ENCODE peak calls at places on chromosome 6, in four cellular contexts. T is H9; K is heart right ventricle; N is CD4-positive, alpha-beta memory T cell. C is an unnamed sample. For H3K4me1, the result is how much of the 10 kb centered on the place peaks cover.

GRCh38 chr6:91911945-91912344 is 1325.1 kb upstream of the MAP3K7 start:
- DNase-seq in T (no peak), K (no peak), N (no peak), C (no peak)

GRCh38 chr6:25136879-25137278 is 142.3 kb upstream of the CARMIL1 start:
- DNase-seq in T (no peak), K (peak), N (no peak), C (no peak)

GRCh38 chr6:29696147-29697129 is 15.5 kb upstream of the ZFP57 start:
- DNase-seq in T (peak), K (no peak), N (no peak), C (no peak)

GRCh38 chr6:12572884-12573824 is 143.4 kb upstream of the PHACTR1 start:
- DNase-seq in T (peak), K (no peak), N (no peak), C (no peak)

GRCh38 chr6:85129881-85130280 is 320.0 kb upstream of the NT5E start:
- DNase-seq in T (no peak), K (no peak), N (no peak), C (no peak)

GRCh38 chr6:19536838-19537237 is 300.3 kb upstream of the ID4 start:
- DNase-seq in T (no peak), K (no peak), N (no peak), C (no peak)

GRCh38 chr6:28808383-28808782 is 115.4 kb downstream of the TRIM27 start:
- DNase-seq in T (no peak), K (no peak), N (no peak), C (no peak)

GRCh38 chr6:108161724-108162282 is 4.0 kb upstream of the NR2E1 start:
- DNase-seq in T (no peak), K (no peak), N (no peak), C (no peak)

GRCh38 chr6:20790032-20790791 is 256.0 kb downstream of the CDKAL1 start:
- DNase-seq in T (no peak), K (no peak), N (no peak), C (no peak)

GRCh38 chr6:45698046-45698445 is 317.6 kb downstream of the CLIC5 start:
- DNase-seq in T (no peak), K (no peak), N (no peak), C (no peak)

GRCh38 chr6:135583256-135583758 is 85.8 kb upstream of the AHI1 start:
- DNase-seq in T (no peak), K (no peak), N (no peak), C (no peak)

GRCh38 chr6:57075092-57075491 is 14.9 kb upstream of the ZNF451 start:
- DNase-seq in T (no peak), K (no peak), N (no peak), C (no peak)

GRCh38 chr6:159691133-159691962 is 1.7 kb downstream of the SOD2 start:
- DNase-seq in T (no peak), K (peak), N (peak), C (peak)

DNA sequence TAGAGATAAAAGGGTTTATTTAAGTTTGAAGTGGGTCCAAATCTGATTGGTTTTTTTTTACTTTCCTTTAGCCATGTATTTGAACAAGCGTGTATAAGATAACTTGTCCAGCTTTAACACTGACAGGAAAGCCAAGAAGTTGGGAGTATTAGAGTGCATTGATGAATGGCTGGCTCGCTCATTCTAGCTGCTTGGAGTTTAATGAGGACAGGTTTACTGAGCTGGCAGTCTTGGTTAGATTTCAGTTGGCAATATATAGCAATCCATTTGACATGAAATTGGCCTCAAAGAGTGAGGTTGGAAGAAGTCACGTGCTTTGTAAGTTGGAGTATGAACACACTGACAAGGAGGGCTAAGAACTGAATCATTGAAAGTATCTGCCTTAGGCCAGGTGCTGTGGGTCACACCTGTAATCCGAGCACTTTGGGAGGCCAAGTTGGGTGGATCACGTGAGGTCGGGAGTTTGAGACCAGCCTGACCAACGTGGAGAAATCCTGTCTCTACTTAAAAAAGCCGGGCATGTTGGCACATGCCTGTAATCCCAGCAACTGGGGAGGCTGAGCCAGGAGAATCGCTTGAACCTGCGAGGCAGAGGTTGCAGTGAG is 13.7 kb downstream of the SRSF3 start:
- DNase-seq in T (no peak), K (no peak), N (no peak), C (no peak)
- H3K4me1 ChIP-seq in T (under half), K (half or more), N (half or more), C (under half)

GRCh38 chr6:155974359-155974758 is 518.7 kb upstream of the NOX3 start:
- DNase-seq in T (no peak), K (no peak), N (no peak), C (no peak)

GRCh38 chr6:155980014-155980413 is 524.4 kb upstream of the NOX3 start:
- DNase-seq in T (no peak), K (no peak), N (no peak), C (no peak)

GRCh38 chr6:155980680-155981079 is 525.0 kb upstream of the NOX3 start:
- DNase-seq in T (no peak), K (no peak), N (no peak), C (no peak)

GRCh38 chr6:155970878-155971702 is 515.5 kb upstream of the NOX3 start:
- DNase-seq in T (no peak), K (no peak), N (no peak), C (no peak)

DNA sequence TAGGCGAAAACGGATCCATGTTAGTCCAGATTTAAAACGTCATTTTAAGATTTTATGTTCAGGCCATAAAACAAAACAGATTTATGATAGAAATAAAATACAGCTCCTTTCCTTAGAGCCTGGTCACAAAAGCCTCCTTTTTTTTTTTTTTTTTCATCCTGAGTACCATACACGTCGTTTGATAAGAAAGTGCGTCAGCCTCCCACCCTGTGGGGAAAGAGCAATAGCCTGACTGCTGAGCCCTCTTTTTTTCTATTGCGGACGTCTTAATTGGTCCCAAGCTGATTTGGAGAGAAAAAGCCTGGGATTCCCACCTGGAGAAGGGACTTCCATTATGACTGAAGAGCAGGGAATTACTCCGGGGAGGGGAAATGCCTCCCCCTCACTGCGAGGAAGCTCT is 519.3 kb upstream of the NOX3 start:
- DNase-seq in T (no peak), K (no peak), N (no peak), C (no peak)
- H3K4me1 ChIP-seq in T (under half), K (under half), N (under half), C (under half)

GRCh38 chr6:16757332-16757731 is 3.9 kb downstream of the ATXN1 start:
- DNase-seq in T (no peak), K (no peak), N (no peak), C (no peak)

GRCh38 chr6:16756660-16757270 is 4.5 kb downstream of the ATXN1 start:
- DNase-seq in T (no peak), K (no peak), N (no peak), C (no peak)

GRCh38 chr6:16754864-16755263 is 6.4 kb downstream of the ATXN1 start:
- DNase-seq in T (no peak), K (no peak), N (no peak), C (no peak)

GRCh38 chr6:16754274-16754673 is 7.0 kb downstream of the ATXN1 start:
- DNase-seq in T (no peak), K (no peak), N (no peak), C (no peak)

DNA sequence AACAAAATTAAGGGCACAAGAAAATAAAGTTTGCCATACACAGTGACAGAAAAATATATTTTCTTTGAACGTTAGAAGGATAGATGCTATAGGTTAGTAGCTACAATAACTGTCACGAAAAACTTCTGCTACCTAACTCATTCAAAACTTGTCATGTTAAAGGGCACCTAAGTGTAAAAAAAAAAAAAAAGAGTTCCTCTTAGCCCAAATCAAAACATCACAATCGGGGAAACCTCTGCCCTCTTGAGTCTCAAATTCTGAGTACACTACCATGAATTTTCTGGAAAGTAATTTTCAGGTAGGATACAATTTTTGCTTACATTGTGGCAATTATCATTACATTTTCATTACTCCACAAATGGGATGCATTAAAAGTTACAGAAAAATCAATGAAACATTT is 5.7 kb downstream of the ATXN1 start:
- DNase-seq in T (no peak), K (no peak), N (no peak), C (no peak)
- H3K4me1 ChIP-seq in T (under half), K (half or more), N (half or more), C (under half)

GRCh38 chr6:149056777-149057463 is 260.6 kb upstream of the TAB2 start:
- DNase-seq in T (no peak), K (no peak), N (no peak), C (no peak)

GRCh38 chr6:149059557-149059956 is 258.0 kb upstream of the TAB2 start:
- DNase-seq in T (no peak), K (no peak), N (no peak), C (no peak)

GRCh38 chr6:149054559-149055194 is 262.8 kb upstream of the TAB2 start:
- DNase-seq in T (no peak), K (no peak), N (no peak), C (no peak)

GRCh38 chr6:149055195-149055899 is 262.2 kb upstream of the TAB2 start:
- DNase-seq in T (no peak), K (no peak), N (no peak), C (no peak)

DNA sequence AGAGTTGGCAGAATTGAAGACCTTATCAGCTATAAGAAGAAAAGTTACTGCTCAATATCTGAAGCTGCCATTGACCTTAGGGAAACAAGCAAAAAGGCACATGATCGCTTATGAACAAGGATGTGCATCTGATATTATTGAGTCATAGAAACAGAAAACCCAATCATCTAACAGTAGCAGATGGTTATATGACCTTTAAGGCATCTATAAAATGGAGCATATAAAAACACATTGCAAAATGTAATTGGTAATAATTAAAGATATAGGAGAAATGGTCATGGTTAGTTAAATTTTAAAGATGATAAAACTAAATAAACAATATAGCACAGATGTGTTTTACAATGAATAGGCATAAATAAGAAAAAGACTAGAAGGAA is 260.1 kb upstream of the TAB2 start:
- DNase-seq in T (no peak), K (no peak), N (no peak), C (no peak)
- H3K4me1 ChIP-seq in T (under half), K (under half), N (half or more), C (under half)

GRCh38 chr6:129494099-129494498 is 215.9 kb downstream of the ARHGAP18 start:
- DNase-seq in T (no peak), K (no peak), N (no peak), C (no peak)
- H3K4me1 ChIP-seq in T (under half), K (under half), N (under half), C (under half)

DNA sequence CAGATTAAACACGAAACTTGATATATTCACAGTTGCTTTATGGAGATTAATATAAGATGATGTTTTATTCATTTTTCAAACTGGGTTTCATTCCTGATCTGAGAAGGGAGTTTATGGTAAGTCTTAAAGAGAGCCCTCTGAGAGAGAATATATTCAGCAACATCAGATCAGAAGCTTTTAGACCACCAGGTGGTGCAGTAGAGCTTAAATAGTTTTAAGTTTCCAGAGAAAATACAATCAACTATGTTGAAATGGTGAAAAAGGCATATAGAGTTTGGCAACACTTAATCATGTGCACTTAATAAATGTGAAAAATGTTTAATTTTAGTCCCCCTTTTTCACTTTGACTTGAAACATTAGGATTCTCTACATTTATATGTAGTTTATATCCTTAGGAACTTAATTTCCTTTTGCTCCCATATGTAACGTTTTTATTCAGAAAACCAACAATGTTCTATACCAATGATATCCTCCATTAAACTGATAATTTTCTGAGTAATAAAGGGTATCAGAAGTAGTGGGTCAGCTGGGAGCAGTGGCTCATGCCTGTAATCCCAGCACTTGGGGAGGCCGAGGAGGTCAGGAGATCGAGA is 86.3 kb upstream of the CLDN20 start:
- DNase-seq in T (no peak), K (peak), N (peak), C (peak)
- H3K4me1 ChIP-seq in T (under half), K (under half), N (under half), C (under half)

DNA sequence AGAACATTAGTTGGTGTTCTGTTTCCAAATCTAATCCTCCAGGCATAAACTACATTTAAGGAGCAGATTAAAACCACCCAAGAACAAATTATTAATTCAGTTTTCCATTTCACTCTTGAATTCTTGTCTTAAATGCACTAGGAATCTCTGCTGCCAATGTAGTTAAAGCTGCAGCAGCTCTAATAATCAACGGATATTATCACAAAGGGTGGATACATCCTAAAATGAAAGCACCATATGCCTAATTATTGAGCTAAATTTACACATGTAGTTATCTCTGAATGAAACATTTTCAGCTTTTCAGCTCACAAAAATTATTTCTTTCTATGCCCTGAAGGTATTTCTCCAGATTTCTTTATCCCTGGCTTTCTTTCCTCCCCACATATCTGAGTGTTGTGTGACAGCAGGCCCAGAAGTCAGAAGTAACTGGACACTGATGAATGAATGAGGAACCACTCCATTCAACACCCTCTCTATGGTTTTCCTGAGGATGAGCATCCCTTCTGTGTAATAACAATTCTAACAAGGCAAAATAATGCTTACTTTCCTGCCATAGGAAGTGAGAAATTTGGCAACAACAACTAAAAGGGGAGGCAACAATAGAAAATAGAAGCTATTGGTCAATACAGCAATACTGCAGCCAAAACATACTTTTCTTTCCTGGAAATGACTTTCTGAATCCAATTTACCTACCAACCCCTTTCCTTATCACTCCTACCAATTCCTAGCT is 14.9 kb downstream of the MAN1A1 start:
- DNase-seq in T (no peak), K (no peak), N (no peak), C (no peak)
- H3K4me1 ChIP-seq in T (under half), K (under half), N (under half), C (under half)

DNA sequence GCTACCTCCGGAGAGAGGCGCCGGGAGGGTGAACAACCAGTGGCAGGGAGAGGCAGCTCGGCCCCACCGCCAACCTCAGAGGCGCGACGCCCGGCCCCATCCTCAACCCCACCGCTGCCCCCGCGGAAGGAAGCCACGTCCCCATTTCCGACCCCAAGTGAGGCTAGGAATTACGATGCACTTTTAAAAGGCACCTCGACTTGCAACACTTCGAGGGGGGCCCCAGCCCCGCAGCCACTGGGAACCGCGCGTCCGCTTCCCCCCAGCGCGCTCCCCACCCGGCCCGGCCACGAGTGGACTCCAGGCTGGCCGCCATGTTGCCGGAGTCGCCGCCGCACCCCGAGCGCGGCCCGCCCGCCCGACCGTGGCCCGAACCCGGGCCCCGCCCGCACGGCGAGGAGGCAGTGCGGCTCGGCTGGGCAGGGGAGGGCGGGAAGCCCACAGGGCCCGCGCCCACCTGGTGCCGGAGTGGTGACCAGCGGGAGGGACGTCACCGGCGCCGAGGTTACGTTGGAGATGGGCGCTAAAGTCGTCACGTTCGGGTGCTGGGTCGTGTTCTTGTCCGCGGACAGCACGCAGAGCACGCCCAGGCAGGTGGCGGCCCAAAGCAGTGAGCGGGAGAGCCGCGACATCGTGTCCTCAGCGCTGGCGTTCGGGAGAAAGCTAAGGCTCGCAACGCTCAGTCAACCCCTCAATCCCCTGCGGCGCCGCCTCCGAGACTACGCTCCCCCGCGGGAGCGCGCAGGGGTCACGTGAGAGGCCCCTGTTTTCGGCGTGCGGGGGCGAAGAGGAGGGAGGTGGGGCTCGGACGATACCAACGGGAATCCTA is at the start of gene CD164:
- DNase-seq in T (peak), K (peak), N (peak), C (peak)
- H3K4me1 ChIP-seq in T (under half), K (under half), N (under half), C (under half)

DNA sequence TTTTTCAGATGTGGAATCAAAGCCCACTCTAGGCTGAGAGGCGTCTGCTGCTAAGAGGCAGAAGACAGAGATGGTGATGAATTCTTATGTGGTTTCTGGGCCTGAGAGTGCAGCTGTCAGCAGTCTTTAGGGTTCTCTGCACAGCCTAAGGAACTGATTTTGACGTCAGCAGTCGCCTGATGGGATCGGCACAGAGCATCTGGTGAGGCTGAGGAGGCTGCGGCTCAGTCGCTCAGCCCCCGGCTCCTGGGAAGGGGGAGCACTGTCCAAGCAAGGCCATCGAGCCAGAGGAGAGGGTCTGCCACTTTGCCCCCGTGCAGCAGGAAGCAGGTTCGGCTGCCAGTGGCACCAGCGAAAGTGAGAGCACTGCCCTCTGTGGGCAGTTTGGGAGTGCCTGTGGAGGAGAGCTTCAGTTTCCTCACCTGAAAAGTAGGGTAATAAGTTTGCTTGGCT is 92.5 kb downstream of the TCP11 start:
- DNase-seq in T (peak), K (peak), N (peak), C (no peak)
- H3K4me1 ChIP-seq in T (under half), K (half or more), N (under half), C (under half)